ENCODE peak calls at places on chromosomes 12 and 14, in ten cellular contexts. J, C, L, T, U, K, S, G, E and R are unnamed samples.

GRCh38 chr14:61179061-61179675 is 102.0 kb downstream of the TMEM30B start:
- DNase-seq in G (no peak), L (no peak), C (no peak), T (no peak), K (no peak), E (no peak), S (no peak), U (no peak), J (peak; percentile 29), R (no peak)

GRCh38 chr12:28296287-28296686 is 106.0 kb downstream of the CCDC91 start:
- DNase-seq in U (no peak), L (no peak), C (no peak), T (no peak), J (no peak), E (no peak), G (no peak), K (no peak), S (no peak), R (no peak)

GRCh38 chr14:29444216-29444615 is 483.4 kb downstream of the PRKD1 start:
- DNase-seq in C (no peak), L (no peak), T (no peak), G (no peak), U (no peak), E (no peak), J (no peak), K (no peak), S (no peak), R (no peak)

GRCh38 chr12:66665416-66665815 is 13.5 kb downstream of the GRIP1 start:
- DNase-seq in U (no peak), T (no peak), S (no peak), K (no peak), J (no peak), G (no peak), C (peak; percentile 9), L (no peak), E (no peak), R (no peak)

GRCh38 chr14:103319422-103319821 is 14.6 kb upstream of the EIF5 start:
- DNase-seq in T (peak; percentile 41), K (no peak), U (no peak), S (no peak), E (no peak), J (no peak), C (no peak), L (no peak), G (no peak), R (no peak)

GRCh38 chr12:41496009-41496408 is 307.9 kb downstream of the PDZRN4 start:
- DNase-seq in E (no peak), K (no peak), C (no peak), U (no peak), T (no peak), S (no peak), J (no peak), L (no peak), G (no peak), R (no peak)

GRCh38 chr12:129119537-129119936 is 266.3 kb downstream of the GLT1D1 start:
- DNase-seq in K (no peak), L (no peak), S (no peak), C (no peak), E (no peak), G (no peak), U (no peak), J (no peak), T (no peak), R (no peak)

GRCh38 chr14:103292426-103293374 is 41.3 kb upstream of the EIF5 start:
- DNase-seq in S (peak; percentile 23), G (no peak), J (peak; percentile 44), C (peak; percentile 38), E (peak; percentile 84), L (peak; percentile 77), K (peak; percentile 71), U (peak; percentile 81), T (peak; percentile 84), R (peak; percentile 77)

GRCh38 chr12:119949594-119949993 is 39.4 kb upstream of the BICDL1 start:
- DNase-seq in J (no peak), U (no peak), L (no peak), T (no peak), E (no peak), G (no peak), S (no peak), C (no peak), K (no peak), R (no peak)

GRCh38 chr12:111435661-111436201 is 30.0 kb downstream of the SH2B3 start:
- DNase-seq in K (no peak), T (no peak), G (no peak), J (no peak), L (no peak), E (no peak), U (no peak), S (no peak), C (no peak), R (no peak)

GRCh38 chr12:69123909-69124638 is 115.3 kb upstream of the CPSF6 start:
- DNase-seq in J (no peak), E (no peak), U (no peak), G (no peak), S (no peak), K (no peak), C (no peak), T (no peak), L (no peak), R (no peak)

GRCh38 chr12:118137148-118137678 is 1.3 kb downstream of the PEBP1 start:
- DNase-seq in E (no peak), T (no peak), U (no peak), C (no peak), G (no peak), S (no peak), L (no peak), J (no peak), K (no peak), R (no peak)
- H3K4me3 ChIP-seq in E (peak overlapping the region; percentile 94), T (peak overlapping the region; percentile 83), U (peak overlapping the region; percentile 56), C (peak overlapping the region; percentile 97), G (peak overlapping the region; percentile 96), S (peak overlapping the region; percentile 84), L (peak overlapping the region; percentile 92), J (peak overlapping the region; percentile 99), K (peak overlapping the region; percentile 96), R (peak overlapping the region; percentile 99)

GRCh38 chr12:27276275-27276674 is 32.2 kb downstream of the STK38L start:
- DNase-seq in T (no peak), C (no peak), U (no peak), E (no peak), K (no peak), L (no peak), S (no peak), J (no peak), G (no peak), R (no peak)
- H3K4me3 ChIP-seq in T (no peak overlapping the region), C (no peak overlapping the region), U (no peak overlapping the region), E (no peak overlapping the region), K (no peak overlapping the region), L (no peak overlapping the region), S (no peak overlapping the region), J (no peak overlapping the region), G (no peak overlapping the region), R (no peak overlapping the region)

GRCh38 chr12:113003631-113004030 is 25.3 kb downstream of the OAS2 start:
- DNase-seq in S (no peak), C (no peak), K (no peak), L (no peak), J (no peak), T (no peak), G (no peak), U (no peak), E (no peak), R (no peak)

GRCh38 chr12:113007166-113007565 is 28.8 kb downstream of the OAS2 start:
- DNase-seq in U (no peak), L (no peak), C (peak; percentile 27), G (no peak), S (no peak), J (peak; percentile 49), T (no peak), E (no peak), K (no peak), R (no peak)

GRCh38 chr12:113006641-113007040 is 28.3 kb downstream of the OAS2 start:
- DNase-seq in U (no peak), C (no peak), J (no peak), T (no peak), K (no peak), G (no peak), S (no peak), E (no peak), L (no peak), R (no peak)

GRCh38 chr12:113002676-113003075 is 24.4 kb downstream of the OAS2 start:
- DNase-seq in K (no peak), S (no peak), C (no peak), G (no peak), T (no peak), L (no peak), E (no peak), J (no peak), U (no peak), R (no peak)

DNA sequence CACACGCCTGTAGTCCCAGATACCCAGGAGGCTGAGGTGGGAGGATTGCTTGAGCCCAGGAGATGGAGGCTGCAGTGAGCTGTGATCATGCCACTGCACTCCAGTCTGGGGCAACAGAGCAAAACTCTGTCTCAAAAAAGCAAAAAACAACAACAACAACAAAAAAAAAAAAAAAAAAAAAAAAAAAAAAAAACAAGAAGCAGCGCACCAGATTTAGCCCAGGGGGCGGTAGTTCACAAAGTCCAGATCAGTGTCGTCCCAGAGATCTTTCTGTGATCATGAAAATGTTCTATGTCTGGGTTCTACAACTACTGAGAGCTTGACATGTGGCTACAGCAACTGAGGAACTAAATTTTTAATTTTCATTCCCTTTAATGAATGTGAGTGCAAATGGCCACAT is 27.4 kb downstream of the OAS2 start:
- DNase-seq in E (no peak), T (no peak), U (no peak), L (no peak), C (no peak), J (no peak), G (no peak), K (no peak), S (no peak), R (no peak)
- H3K4me3 ChIP-seq in E (no peak overlapping the region), T (no peak overlapping the region), U (no peak overlapping the region), L (no peak overlapping the region), C (no peak overlapping the region), J (no peak overlapping the region), G (no peak overlapping the region), K (no peak overlapping the region), S (no peak overlapping the region), R (no peak overlapping the region)

GRCh38 chr14:20632448-20632830 is 9.1 kb downstream of the OR6S1 start:
- DNase-seq in K (no peak), G (no peak), L (no peak), E (no peak), T (no peak), J (no peak), S (no peak), U (no peak), C (no peak), R (no peak)
- H3K4me3 ChIP-seq in K (no peak overlapping the region), G (peak overlapping the region; percentile 47), L (no peak overlapping the region), E (peak overlapping the region; percentile 49), T (peak overlapping the region; percentile 29), J (peak overlapping the region; percentile 8), S (peak overlapping the region; percentile 46), U (peak overlapping the region; percentile 14), C (peak overlapping the region; percentile 55), R (peak overlapping the region; percentile 48)